ENCODE peak calls at places on chromosomes 3 and 15, in four cellular contexts. D is bronchial epithelial cell, R is progenitor cell of endocrine pancreas, G is AG04450. T is an unnamed sample.
A peak's percentile ranks its signal among the peaks of the same experiment; 100 is the strongest.

GRCh38 chr15:96362759-96363678 is 32.5 kb downstream of the NR2F2 start:
- DNase-seq in D (no peak), G (no peak), R (no peak), T (no peak)

GRCh38 chr15:70701891-70702568 is 61.3 kb downstream of the UACA start:
- DNase-seq in D (peak; percentile 71), G (no peak), R (no peak), T (no peak)

GRCh38 chr3:194129581-194130133 is 6.3 kb upstream of the HES1 start:
- DNase-seq in D (no peak), G (no peak), R (no peak), T (no peak)

GRCh38 chr3:179811321-179812095 is 158.7 kb downstream of the USP13 start:
- DNase-seq in D (peak; percentile 73), R (peak; percentile 15), G (peak; percentile 65), T (peak; percentile 40)

GRCh38 chr15:94692697-94693096 is 461.3 kb downstream of the MCTP2 start:
- DNase-seq in D (peak; percentile 85), R (no peak), G (no peak), T (no peak)

GRCh38 chr15:69988541-69989225 is 109.0 kb downstream of the TLE3 start:
- DNase-seq in R (no peak), G (no peak), D (no peak), T (no peak)

GRCh38 chr3:138938877-138939562 is 7.9 kb downstream of the FOXL2 start:
- DNase-seq in G (no peak), R (no peak), D (no peak), T (no peak)

GRCh38 chr15:101362359-101362758 is 67.3 kb upstream of the SNRPA1 start:
- DNase-seq in D (no peak), G (no peak), R (no peak), T (no peak)

GRCh38 chr3:129449279-129450115 is 9.5 kb downstream of the IFT122 start:
- DNase-seq in D (peak; percentile 68), G (no peak), R (no peak), T (no peak)

GRCh38 chr3:55014081-55014480 is 86.2 kb upstream of the LRTM1 start:
- DNase-seq in R (no peak), D (no peak), G (no peak), T (no peak)

GRCh38 chr3:122416966-122417365 is 1.1 kb upstream of the WDR5B start:
- DNase-seq in D (no peak), R (no peak), G (no peak), T (no peak)

GRCh38 chr3:107959767-107960166 is 131.1 kb downstream of the CD47 start:
- DNase-seq in D (peak; percentile 63), G (no peak), R (no peak), T (no peak)

GRCh38 chr15:22262613-22263020 is 182.3 kb downstream of the OR4M2 start:
- DNase-seq in D (no peak), G (no peak), R (no peak), T (no peak)

GRCh38 chr15:70494861-70495571 is 268.3 kb downstream of the UACA start:
- DNase-seq in R (no peak), G (peak; percentile 82), D (peak; percentile 98), T (no peak)

GRCh38 chr15:62709261-62709660 is 333.3 kb upstream of the TPM1 start:
- DNase-seq in G (no peak), R (no peak), D (no peak), T (no peak)

GRCh38 chr3:147152476-147152875 is 253.9 kb downstream of the ZIC4 start:
- DNase-seq in G (no peak), R (no peak), D (no peak), T (no peak)

GRCh38 chr15:59298255-59298856 is 74.3 kb downstream of the MYO1E start:
- DNase-seq in G (no peak), R (no peak), D (peak; percentile 99), T (peak; percentile 92)

GRCh38 chr3:52705688-52706686 is at the start of the genes GLT8D1 and SPCS1:
- DNase-seq in G (peak; percentile 41), R (peak; percentile 63), D (peak; percentile 67), T (no peak)

GRCh38 chr15:67805871-67806538 is 19.3 kb upstream of the SKOR1 start:
- DNase-seq in G (no peak), R (no peak), D (no peak), T (no peak)

GRCh38 chr3:128322030-128323022 is 144.4 kb downstream of the DNAJB8 start:
- DNase-seq in D (peak; percentile 33), G (peak; percentile 13), R (peak; percentile 10), T (no peak)

GRCh38 chr3:13294442-13295351 is 125.4 kb downstream of the NUP210 start:
- DNase-seq in R (no peak), D (no peak), G (no peak), T (no peak)

GRCh38 chr15:58771621-58772235 is 626 bp downstream of the MINDY2 start:
- DNase-seq in D (peak; percentile 21), R (peak; percentile 31), G (no peak), T (no peak)

GRCh38 chr3:39000008-39000450 is 51.7 kb downstream of the SCN11A start:
- DNase-seq in R (no peak), G (peak; percentile 21), D (peak; percentile 80), T (peak; percentile 21)

GRCh38 chr3:69105320-69105719 is 17.1 kb downstream of the LMOD3 start:
- DNase-seq in R (no peak), D (no peak), G (no peak), T (no peak)

GRCh38 chr3:138434875-138435772 is 708 bp downstream of the ESYT3 start:
- DNase-seq in R (no peak), G (no peak), D (no peak), T (no peak)

GRCh38 chr3:65996605-65997004 is 42.1 kb downstream of the MAGI1 start:
- DNase-seq in G (no peak), R (no peak), D (peak; percentile 96), T (no peak)

GRCh38 chr3:156416846-156417581 is 137.9 kb downstream of the SSR3 start:
- DNase-seq in G (no peak), D (peak; percentile 59), R (no peak), T (no peak)
- TF ChIP-seq CTCF in G (no peak), D (no peak), R (no peak), T (no peak)

GRCh38 chr15:50189630-50190029 is 7.6 kb downstream of the SLC27A2 start:
- DNase-seq in R (no peak), D (no peak), G (no peak), T (no peak)
- TF ChIP-seq CTCF in R (no peak), D (no peak), G (no peak), T (no peak)

DNA sequence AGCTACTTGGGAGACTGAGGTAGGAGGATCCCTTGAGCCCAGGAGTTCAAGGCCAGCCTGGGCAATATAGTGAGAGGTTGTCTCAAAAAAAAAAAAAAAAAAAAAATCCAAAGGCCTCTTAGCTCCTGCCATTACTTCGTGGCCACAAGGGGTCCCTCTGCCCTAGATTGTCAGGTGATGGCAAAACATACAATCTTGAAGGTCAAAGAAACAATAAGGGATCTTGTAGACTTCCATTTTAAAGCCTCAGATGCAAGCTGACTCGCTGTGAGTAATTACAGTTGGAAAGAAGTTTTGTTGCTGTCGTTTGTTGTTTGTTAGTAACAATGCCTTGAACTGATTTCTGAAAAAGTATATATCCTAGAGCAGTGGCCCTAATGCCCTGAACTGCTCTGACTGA is 55.9 kb upstream of the PLCL2 start:
- DNase-seq in R (no peak), D (peak; percentile 66), G (no peak), T (peak; percentile 50)
- TF ChIP-seq CTCF in R (peak; percentile 47), D (peak; percentile 25), G (peak; percentile 23), T (peak; percentile 64)

DNA sequence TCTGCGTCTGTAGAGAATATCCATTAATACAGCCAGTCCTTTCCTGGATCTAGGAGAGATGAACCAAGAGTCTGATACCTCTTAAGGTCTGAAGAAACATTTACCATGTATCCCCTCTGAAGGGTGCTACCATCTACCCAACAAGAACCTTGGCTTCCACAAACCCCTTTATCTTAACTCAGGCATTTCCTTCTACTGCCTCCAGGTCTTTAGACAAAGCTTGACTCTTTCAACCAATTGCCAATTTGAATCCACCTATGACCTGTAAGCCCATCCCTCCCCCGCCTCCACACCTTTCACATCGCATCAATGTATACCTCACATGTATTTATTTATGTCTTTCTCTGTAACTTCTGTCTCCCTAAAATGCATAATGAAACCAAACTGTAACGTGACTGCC is 139.5 kb downstream of the SNRK start:
- DNase-seq in D (no peak), R (no peak), G (no peak), T (no peak)
- TF ChIP-seq CTCF in D (no peak), R (no peak), G (no peak), T (no peak)

DNA sequence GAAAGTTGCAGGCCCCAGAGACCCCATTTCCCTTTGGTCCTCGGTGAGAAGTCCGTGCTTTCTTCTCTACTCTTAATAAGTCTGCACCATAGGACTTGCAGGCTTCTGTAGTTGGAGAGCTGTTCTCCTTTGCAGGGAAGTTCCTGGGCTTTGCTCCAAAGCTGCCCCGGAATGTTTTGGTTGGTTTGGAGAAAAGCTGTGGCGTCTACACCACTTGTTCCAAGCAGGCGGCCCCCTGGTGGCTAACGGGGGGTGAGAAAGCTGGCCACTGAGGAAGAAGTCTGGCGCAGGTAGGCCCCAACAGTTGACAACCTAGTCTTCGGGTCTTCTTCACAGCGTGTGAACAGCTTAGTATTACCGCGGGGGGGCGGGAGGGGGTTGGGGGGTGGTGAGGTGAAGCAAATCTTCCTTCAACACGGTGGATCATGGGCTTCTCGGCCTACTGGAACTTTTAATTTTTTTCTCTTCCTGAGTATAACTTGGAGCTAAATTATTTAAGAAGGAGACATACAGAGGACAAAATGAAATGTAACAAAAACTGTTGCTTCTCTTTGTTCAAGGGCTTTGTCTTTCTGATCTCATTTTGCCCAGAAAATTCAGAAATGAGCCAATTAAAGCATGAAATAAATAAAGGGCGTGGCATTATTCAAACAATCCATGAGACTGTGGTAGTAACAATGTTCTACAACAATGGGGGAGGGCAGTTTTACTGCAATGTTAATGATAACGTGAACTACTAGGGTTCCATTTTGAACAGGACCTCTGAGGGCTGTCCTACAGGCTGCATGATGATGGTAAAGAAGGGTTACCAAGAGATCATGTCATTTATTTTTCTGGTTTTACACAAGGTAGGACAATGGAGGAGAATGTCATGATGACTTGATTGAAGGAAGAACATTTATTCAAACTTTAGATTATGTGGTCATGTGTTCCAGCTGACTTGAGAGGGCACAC is 2.2 kb upstream of the THRB start:
- DNase-seq in R (peak; percentile 49), D (no peak), G (peak; percentile 4), T (no peak)
- TF ChIP-seq CTCF in R (peak; percentile 66), D (peak; percentile 57), G (peak; percentile 45), T (peak; percentile 57)